ENCODE peak calls at places on chromosomes 4 and X, in ten cellular contexts. One of them, this sample, is unnamed.

GRCh38 chrX:131752493-131753198 is 208.8 kb downstream of the OR13H1 start:
- DNase-seq in suprapubic skin: peak
- DNase-seq in CD4-positive, alpha-beta T cell: no peak
- DNase-seq in tibial nerve: no peak
- DNase-seq in stomach: peak
- DNase-seq in prostate gland: no peak
- DNase-seq in cardiac muscle cell: no peak
- DNase-seq in PC-3: peak
- DNase-seq in lower lobe of right lung: no peak
- DNase-seq in fibroblast of lung: peak
- DNase-seq in this sample: no peak

GRCh38 chr4:8132400-8132799 is 26.2 kb downstream of the ABLIM2 start:
- DNase-seq in suprapubic skin: no peak
- DNase-seq in CD4-positive, alpha-beta T cell: no peak
- DNase-seq in tibial nerve: no peak
- DNase-seq in stomach: no peak
- DNase-seq in prostate gland: no peak
- DNase-seq in cardiac muscle cell: no peak
- DNase-seq in PC-3: no peak
- DNase-seq in lower lobe of right lung: no peak
- DNase-seq in fibroblast of lung: no peak
- DNase-seq in this sample: no peak

GRCh38 chr4:148643851-148644250 is 201.6 kb upstream of the NR3C2 start:
- DNase-seq in suprapubic skin: no peak
- DNase-seq in CD4-positive, alpha-beta T cell: no peak
- DNase-seq in tibial nerve: no peak
- DNase-seq in stomach: no peak
- DNase-seq in prostate gland: no peak
- DNase-seq in cardiac muscle cell: no peak
- DNase-seq in PC-3: no peak
- DNase-seq in lower lobe of right lung: no peak
- DNase-seq in fibroblast of lung: no peak
- DNase-seq in this sample: no peak

GRCh38 chr4:13844740-13845139 is 217.2 kb upstream of the BOD1L1 start:
- DNase-seq in suprapubic skin: no peak
- DNase-seq in CD4-positive, alpha-beta T cell: no peak
- DNase-seq in tibial nerve: no peak
- DNase-seq in stomach: no peak
- DNase-seq in prostate gland: no peak
- DNase-seq in cardiac muscle cell: no peak
- DNase-seq in PC-3: no peak
- DNase-seq in lower lobe of right lung: no peak
- DNase-seq in fibroblast of lung: no peak
- DNase-seq in this sample: no peak

GRCh38 chrX:16484338-16484737 is 165.6 kb upstream of the S100G start:
- DNase-seq in suprapubic skin: no peak
- DNase-seq in CD4-positive, alpha-beta T cell: peak
- DNase-seq in tibial nerve: no peak
- DNase-seq in stomach: no peak
- DNase-seq in prostate gland: no peak
- DNase-seq in cardiac muscle cell: no peak
- DNase-seq in PC-3: peak
- DNase-seq in lower lobe of right lung: no peak
- DNase-seq in fibroblast of lung: peak
- DNase-seq in this sample: no peak

GRCh38 chr4:30719363-30720020 is 677 bp upstream of the PCDH7 start:
- DNase-seq in suprapubic skin: no peak
- DNase-seq in CD4-positive, alpha-beta T cell: no peak
- DNase-seq in tibial nerve: no peak
- DNase-seq in stomach: peak
- DNase-seq in prostate gland: peak
- DNase-seq in cardiac muscle cell: peak
- DNase-seq in PC-3: peak
- DNase-seq in lower lobe of right lung: no peak
- DNase-seq in fibroblast of lung: peak
- DNase-seq in this sample: peak

GRCh38 chr4:109118635-109119034 is 183.8 kb downstream of the COL25A1 start:
- DNase-seq in suprapubic skin: no peak
- DNase-seq in CD4-positive, alpha-beta T cell: no peak
- DNase-seq in tibial nerve: no peak
- DNase-seq in stomach: no peak
- DNase-seq in prostate gland: no peak
- DNase-seq in cardiac muscle cell: no peak
- DNase-seq in PC-3: no peak
- DNase-seq in lower lobe of right lung: no peak
- DNase-seq in fibroblast of lung: no peak
- DNase-seq in this sample: no peak

GRCh38 chr4:2182981-2183380 is 58.9 kb downstream of the HAUS3 start:
- DNase-seq in suprapubic skin: no peak
- DNase-seq in CD4-positive, alpha-beta T cell: no peak
- DNase-seq in tibial nerve: no peak
- DNase-seq in stomach: no peak
- DNase-seq in prostate gland: no peak
- DNase-seq in cardiac muscle cell: no peak
- DNase-seq in PC-3: no peak
- DNase-seq in lower lobe of right lung: no peak
- DNase-seq in fibroblast of lung: peak
- DNase-seq in this sample: no peak

GRCh38 chr4:2260336-2261109 is 1.4 kb downstream of the MXD4 start:
- DNase-seq in suprapubic skin: peak
- DNase-seq in CD4-positive, alpha-beta T cell: no peak
- DNase-seq in tibial nerve: peak
- DNase-seq in stomach: peak
- DNase-seq in prostate gland: no peak
- DNase-seq in cardiac muscle cell: no peak
- DNase-seq in PC-3: no peak
- DNase-seq in lower lobe of right lung: peak
- DNase-seq in fibroblast of lung: no peak
- DNase-seq in this sample: peak

GRCh38 chrX:4844376-4844775 is 1130.9 kb upstream of the PRKX start:
- DNase-seq in suprapubic skin: no peak
- DNase-seq in CD4-positive, alpha-beta T cell: no peak
- DNase-seq in tibial nerve: no peak
- DNase-seq in stomach: peak
- DNase-seq in prostate gland: no peak
- DNase-seq in cardiac muscle cell: no peak
- DNase-seq in PC-3: peak
- DNase-seq in lower lobe of right lung: no peak
- DNase-seq in fibroblast of lung: no peak
- DNase-seq in this sample: no peak

GRCh38 chr4:31275906-31276305 is 555.7 kb downstream of the PCDH7 start:
- DNase-seq in suprapubic skin: no peak
- DNase-seq in CD4-positive, alpha-beta T cell: no peak
- DNase-seq in tibial nerve: no peak
- DNase-seq in stomach: no peak
- DNase-seq in prostate gland: no peak
- DNase-seq in cardiac muscle cell: no peak
- DNase-seq in PC-3: no peak
- DNase-seq in lower lobe of right lung: no peak
- DNase-seq in fibroblast of lung: no peak
- DNase-seq in this sample: no peak

GRCh38 chr4:123505457-123506310 is 109.1 kb downstream of the SPRY1 start:
- DNase-seq in suprapubic skin: peak
- DNase-seq in CD4-positive, alpha-beta T cell: no peak
- DNase-seq in tibial nerve: no peak
- DNase-seq in stomach: peak
- DNase-seq in prostate gland: peak
- DNase-seq in cardiac muscle cell: peak
- DNase-seq in PC-3: peak
- DNase-seq in lower lobe of right lung: peak
- DNase-seq in fibroblast of lung: peak
- DNase-seq in this sample: peak

GRCh38 chrX:41695464-41695863 is 6.7 kb downstream of the GPR34 start:
- DNase-seq in suprapubic skin: no peak
- DNase-seq in CD4-positive, alpha-beta T cell: no peak
- DNase-seq in tibial nerve: no peak
- DNase-seq in stomach: no peak
- DNase-seq in prostate gland: no peak
- DNase-seq in cardiac muscle cell: no peak
- DNase-seq in PC-3: no peak
- DNase-seq in lower lobe of right lung: no peak
- DNase-seq in fibroblast of lung: peak
- DNase-seq in this sample: no peak

GRCh38 chr4:76546282-76547166 is 111.5 kb downstream of the SHROOM3 start:
- DNase-seq in suprapubic skin: no peak
- DNase-seq in CD4-positive, alpha-beta T cell: no peak
- DNase-seq in tibial nerve: no peak
- DNase-seq in stomach: peak
- DNase-seq in prostate gland: peak
- DNase-seq in cardiac muscle cell: no peak
- DNase-seq in PC-3: peak
- DNase-seq in lower lobe of right lung: peak
- DNase-seq in fibroblast of lung: peak
- DNase-seq in this sample: no peak

GRCh38 chrX:152817082-152817744 is 13.3 kb downstream of the CETN2 start:
- DNase-seq in suprapubic skin: no peak
- DNase-seq in CD4-positive, alpha-beta T cell: no peak
- DNase-seq in tibial nerve: no peak
- DNase-seq in stomach: no peak
- DNase-seq in prostate gland: no peak
- DNase-seq in cardiac muscle cell: peak
- DNase-seq in PC-3: peak
- DNase-seq in lower lobe of right lung: no peak
- DNase-seq in fibroblast of lung: peak
- DNase-seq in this sample: no peak
- TF ChIP-seq CTCF in suprapubic skin: no peak
- TF ChIP-seq CTCF in CD4-positive, alpha-beta T cell: no peak
- TF ChIP-seq CTCF in tibial nerve: peak
- TF ChIP-seq CTCF in stomach: no peak
- TF ChIP-seq CTCF in prostate gland: no peak
- TF ChIP-seq CTCF in cardiac muscle cell: peak
- TF ChIP-seq CTCF in PC-3: peak
- TF ChIP-seq CTCF in lower lobe of right lung: peak
- TF ChIP-seq CTCF in fibroblast of lung: peak
- TF ChIP-seq CTCF in this sample: peak

DNA sequence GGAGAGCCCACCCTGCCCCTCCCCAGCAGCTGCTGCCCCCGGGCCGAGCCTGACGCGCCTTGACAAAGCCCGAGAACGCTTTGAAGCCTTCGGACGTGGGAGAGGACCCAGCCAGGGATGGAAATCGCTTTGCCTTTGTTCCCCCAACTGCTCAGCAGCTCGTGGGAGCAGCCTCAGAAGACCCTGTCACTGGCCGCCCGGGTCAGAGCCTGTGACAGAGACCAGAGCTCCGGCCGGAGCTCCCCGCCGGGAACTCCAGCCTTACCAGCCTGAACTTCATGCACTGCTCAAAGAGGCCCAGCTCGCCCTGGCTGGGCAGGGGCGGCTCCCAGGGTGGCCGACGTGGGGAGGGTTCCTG is 2.6 kb upstream of the SLC6A8 start:
- DNase-seq in suprapubic skin: no peak
- DNase-seq in CD4-positive, alpha-beta T cell: no peak
- DNase-seq in tibial nerve: no peak
- DNase-seq in stomach: no peak
- DNase-seq in prostate gland: no peak
- DNase-seq in cardiac muscle cell: peak
- DNase-seq in PC-3: no peak
- DNase-seq in lower lobe of right lung: no peak
- DNase-seq in fibroblast of lung: no peak
- DNase-seq in this sample: no peak
- H3K27ac ChIP-seq in suprapubic skin: no peak
- H3K27ac ChIP-seq in CD4-positive, alpha-beta T cell: no peak
- H3K27ac ChIP-seq in tibial nerve: no peak
- H3K27ac ChIP-seq in stomach: no peak
- H3K27ac ChIP-seq in prostate gland: no peak
- H3K27ac ChIP-seq in cardiac muscle cell: peak
- H3K27ac ChIP-seq in PC-3: no peak
- H3K27ac ChIP-seq in lower lobe of right lung: no peak
- H3K27ac ChIP-seq in fibroblast of lung: no peak
- H3K27ac ChIP-seq in this sample: no peak

GRCh38 chr4:88672987-88673386 is 24.6 kb downstream of the NAP1L5 start:
- DNase-seq in suprapubic skin: no peak
- DNase-seq in CD4-positive, alpha-beta T cell: peak
- DNase-seq in tibial nerve: no peak
- DNase-seq in stomach: peak
- DNase-seq in prostate gland: no peak
- DNase-seq in cardiac muscle cell: peak
- DNase-seq in PC-3: peak
- DNase-seq in lower lobe of right lung: no peak
- DNase-seq in fibroblast of lung: peak
- DNase-seq in this sample: no peak
- TF ChIP-seq CTCF in suprapubic skin: no peak
- TF ChIP-seq CTCF in CD4-positive, alpha-beta T cell: peak
- TF ChIP-seq CTCF in tibial nerve: peak
- TF ChIP-seq CTCF in stomach: peak
- TF ChIP-seq CTCF in prostate gland: no peak
- TF ChIP-seq CTCF in cardiac muscle cell: peak
- TF ChIP-seq CTCF in PC-3: peak
- TF ChIP-seq CTCF in lower lobe of right lung: peak
- TF ChIP-seq CTCF in fibroblast of lung: peak
- TF ChIP-seq CTCF in this sample: peak

GRCh38 chrX:50770702-50771101 is 43.3 kb downstream of the SHROOM4 start:
- DNase-seq in suprapubic skin: no peak
- DNase-seq in CD4-positive, alpha-beta T cell: no peak
- DNase-seq in tibial nerve: no peak
- DNase-seq in stomach: no peak
- DNase-seq in prostate gland: peak
- DNase-seq in cardiac muscle cell: peak
- DNase-seq in PC-3: no peak
- DNase-seq in lower lobe of right lung: peak
- DNase-seq in fibroblast of lung: peak
- DNase-seq in this sample: no peak

GRCh38 chrX:50765986-50766385 is 48.0 kb downstream of the SHROOM4 start:
- DNase-seq in suprapubic skin: no peak
- DNase-seq in CD4-positive, alpha-beta T cell: no peak
- DNase-seq in tibial nerve: no peak
- DNase-seq in stomach: no peak
- DNase-seq in prostate gland: no peak
- DNase-seq in cardiac muscle cell: no peak
- DNase-seq in PC-3: no peak
- DNase-seq in lower lobe of right lung: no peak
- DNase-seq in fibroblast of lung: no peak
- DNase-seq in this sample: no peak

GRCh38 chrX:50768801-50769200 is 45.2 kb downstream of the SHROOM4 start:
- DNase-seq in suprapubic skin: no peak
- DNase-seq in CD4-positive, alpha-beta T cell: no peak
- DNase-seq in tibial nerve: no peak
- DNase-seq in stomach: no peak
- DNase-seq in prostate gland: no peak
- DNase-seq in cardiac muscle cell: no peak
- DNase-seq in PC-3: no peak
- DNase-seq in lower lobe of right lung: no peak
- DNase-seq in fibroblast of lung: no peak
- DNase-seq in this sample: no peak

DNA sequence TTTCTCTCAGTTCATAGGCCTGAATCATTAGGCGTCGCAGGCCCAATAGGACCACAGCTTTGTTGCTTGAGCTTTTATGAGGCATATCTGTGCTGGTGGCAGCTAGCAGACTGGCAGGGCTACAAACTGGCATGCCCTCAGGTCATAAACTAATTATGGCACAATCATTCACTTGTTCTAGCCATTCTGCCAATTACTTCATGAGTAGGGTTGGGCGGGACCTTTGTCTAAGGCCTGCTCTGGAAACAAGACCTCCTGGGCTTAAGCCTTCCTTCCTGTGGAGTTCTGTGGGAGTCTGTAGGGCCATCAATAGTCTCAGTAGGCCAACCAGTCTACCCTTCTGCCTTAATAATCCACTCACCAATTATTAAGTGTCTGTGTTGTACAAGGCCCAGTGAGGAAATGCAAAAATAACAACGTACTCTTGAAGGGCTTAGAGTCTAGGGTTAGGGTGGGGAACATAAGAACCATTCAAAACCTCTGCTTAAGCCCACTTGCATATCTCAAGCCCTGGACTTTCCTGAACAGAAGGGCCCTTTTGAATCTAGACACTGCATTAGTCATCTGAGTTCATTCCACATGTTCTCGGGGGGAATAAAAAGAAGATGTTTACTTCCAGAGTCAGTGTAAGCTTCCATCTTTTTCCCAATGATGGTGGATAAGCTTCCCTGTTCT is 44.5 kb downstream of the SHROOM4 start:
- DNase-seq in suprapubic skin: no peak
- DNase-seq in CD4-positive, alpha-beta T cell: no peak
- DNase-seq in tibial nerve: no peak
- DNase-seq in stomach: no peak
- DNase-seq in prostate gland: peak
- DNase-seq in cardiac muscle cell: no peak
- DNase-seq in PC-3: no peak
- DNase-seq in lower lobe of right lung: no peak
- DNase-seq in fibroblast of lung: peak
- DNase-seq in this sample: peak
- H3K27ac ChIP-seq in suprapubic skin: no peak
- H3K27ac ChIP-seq in CD4-positive, alpha-beta T cell: no peak
- H3K27ac ChIP-seq in tibial nerve: peak
- H3K27ac ChIP-seq in stomach: no peak
- H3K27ac ChIP-seq in prostate gland: no peak
- H3K27ac ChIP-seq in cardiac muscle cell: no peak
- H3K27ac ChIP-seq in PC-3: no peak
- H3K27ac ChIP-seq in lower lobe of right lung: peak
- H3K27ac ChIP-seq in fibroblast of lung: no peak
- H3K27ac ChIP-seq in this sample: peak